ENCODE peak calls at places on chromosome 11, in five cellular contexts. One of them, this sample, is unnamed.

GRCh38 chr11:62132188-62132587 is 8.4 kb downstream of the INCENP start:
- DNase-seq in GM23338: no peak
- DNase-seq in SK-N-SH: peak
- DNase-seq in HCT116: no peak
- DNase-seq in GM23248: peak
- DNase-seq in this sample: peak

GRCh38 chr11:123103326-123103980 is 41.5 kb upstream of the HSPA8 start:
- DNase-seq in GM23338: peak
- DNase-seq in SK-N-SH: peak
- DNase-seq in HCT116: peak
- DNase-seq in GM23248: peak
- DNase-seq in this sample: peak

GRCh38 chr11:20611892-20612291 is 12.5 kb downstream of the SLC6A5 start:
- DNase-seq in GM23338: no peak
- DNase-seq in SK-N-SH: no peak
- DNase-seq in HCT116: no peak
- DNase-seq in GM23248: no peak
- DNase-seq in this sample: no peak

GRCh38 chr11:30935861-30936260 is 349.7 kb upstream of the MPPED2 start:
- DNase-seq in GM23338: no peak
- DNase-seq in SK-N-SH: no peak
- DNase-seq in HCT116: no peak
- DNase-seq in GM23248: peak
- DNase-seq in this sample: no peak

GRCh38 chr11:88886796-88887195 is 179.0 kb downstream of the GRM5 start:
- DNase-seq in GM23338: peak
- DNase-seq in SK-N-SH: peak
- DNase-seq in HCT116: peak
- DNase-seq in GM23248: peak
- DNase-seq in this sample: peak

GRCh38 chr11:40683010-40683409 is 776.4 kb downstream of the LRRC4C start:
- DNase-seq in GM23338: peak
- DNase-seq in SK-N-SH: no peak
- DNase-seq in HCT116: no peak
- DNase-seq in GM23248: no peak
- DNase-seq in this sample: no peak

GRCh38 chr11:69297926-69298777 is 4.2 kb downstream of the MYEOV start:
- DNase-seq in GM23338: no peak
- DNase-seq in SK-N-SH: no peak
- DNase-seq in HCT116: peak
- DNase-seq in GM23248: peak
- DNase-seq in this sample: peak

GRCh38 chr11:133181066-133181465 is 351.2 kb downstream of the OPCML start:
- DNase-seq in GM23338: no peak
- DNase-seq in SK-N-SH: no peak
- DNase-seq in HCT116: no peak
- DNase-seq in GM23248: no peak
- DNase-seq in this sample: no peak

GRCh38 chr11:65403607-65404121 is 17.2 kb downstream of the FRMD8 start:
- DNase-seq in GM23338: no peak
- DNase-seq in SK-N-SH: no peak
- DNase-seq in HCT116: no peak
- DNase-seq in GM23248: no peak
- DNase-seq in this sample: no peak

GRCh38 chr11:108008656-108009496 is at the start of gene CUL5:
- DNase-seq in GM23338: peak
- DNase-seq in SK-N-SH: peak
- DNase-seq in HCT116: peak
- DNase-seq in GM23248: peak
- DNase-seq in this sample: peak

GRCh38 chr11:62402226-62402625 is 16.6 kb upstream of the SCGB1A1 start:
- DNase-seq in GM23338: no peak
- DNase-seq in SK-N-SH: no peak
- DNase-seq in HCT116: no peak
- DNase-seq in GM23248: peak
- DNase-seq in this sample: no peak

GRCh38 chr11:32215157-32215556 is 124.3 kb downstream of the RCN1 start:
- DNase-seq in GM23338: no peak
- DNase-seq in SK-N-SH: no peak
- DNase-seq in HCT116: no peak
- DNase-seq in GM23248: no peak
- DNase-seq in this sample: no peak

GRCh38 chr11:27471588-27472397 is 797 bp downstream of the LGR4 start:
- DNase-seq in GM23338: peak
- DNase-seq in SK-N-SH: peak
- DNase-seq in HCT116: no peak
- DNase-seq in GM23248: peak
- DNase-seq in this sample: peak

GRCh38 chr11:721913-722811 is 16.1 kb downstream of the EPS8L2 start:
- DNase-seq in GM23338: peak
- DNase-seq in SK-N-SH: peak
- DNase-seq in HCT116: no peak
- DNase-seq in GM23248: no peak
- DNase-seq in this sample: no peak

GRCh38 chr11:75301131-75301530 is 50.3 kb downstream of the ARRB1 start:
- DNase-seq in GM23338: no peak
- DNase-seq in SK-N-SH: no peak
- DNase-seq in HCT116: no peak
- DNase-seq in GM23248: no peak
- DNase-seq in this sample: no peak

GRCh38 chr11:833114-833791 is 501 bp downstream of the CD151 start:
- DNase-seq in GM23338: peak
- DNase-seq in SK-N-SH: peak
- DNase-seq in HCT116: no peak
- DNase-seq in GM23248: peak
- DNase-seq in this sample: no peak

GRCh38 chr11:1548221-1549070 is 23.6 kb downstream of the DUSP8 start:
- DNase-seq in GM23338: peak
- DNase-seq in SK-N-SH: peak
- DNase-seq in HCT116: peak
- DNase-seq in GM23248: peak
- DNase-seq in this sample: peak

GRCh38 chr11:68831124-68831523 is 10.6 kb downstream of the CPT1A start:
- DNase-seq in GM23338: no peak
- DNase-seq in SK-N-SH: no peak
- DNase-seq in HCT116: no peak
- DNase-seq in GM23248: no peak
- DNase-seq in this sample: peak

GRCh38 chr11:112789481-112789880 is 171.7 kb upstream of the NCAM1 start:
- DNase-seq in GM23338: no peak
- DNase-seq in SK-N-SH: no peak
- DNase-seq in HCT116: no peak
- DNase-seq in GM23248: no peak
- DNase-seq in this sample: no peak

GRCh38 chr11:2257023-2257700 is 13.2 kb downstream of the ASCL2 start:
- DNase-seq in GM23338: no peak
- DNase-seq in SK-N-SH: no peak
- DNase-seq in HCT116: no peak
- DNase-seq in GM23248: no peak
- DNase-seq in this sample: peak

GRCh38 chr11:8962827-8963226 is 1.4 kb downstream of the TMEM9B start:
- DNase-seq in GM23338: no peak
- DNase-seq in SK-N-SH: no peak
- DNase-seq in HCT116: no peak
- DNase-seq in GM23248: peak
- DNase-seq in this sample: no peak

GRCh38 chr11:128424867-128425285 is 162.5 kb downstream of the ETS1 start:
- DNase-seq in GM23338: no peak
- DNase-seq in SK-N-SH: peak
- DNase-seq in HCT116: no peak
- DNase-seq in GM23248: peak
- DNase-seq in this sample: no peak

GRCh38 chr11:84549221-84549620 is 1077.9 kb downstream of the DLG2 start:
- DNase-seq in GM23338: no peak
- DNase-seq in SK-N-SH: no peak
- DNase-seq in HCT116: no peak
- DNase-seq in GM23248: peak
- DNase-seq in this sample: no peak

GRCh38 chr11:10654211-10655150 is 39.1 kb downstream of the IRAG1 start:
- DNase-seq in GM23338: peak
- DNase-seq in SK-N-SH: peak
- DNase-seq in HCT116: peak
- DNase-seq in GM23248: peak
- DNase-seq in this sample: peak

GRCh38 chr11:129376658-129377341 is 1.2 kb downstream of the BARX2 start:
- DNase-seq in GM23338: no peak
- DNase-seq in SK-N-SH: no peak
- DNase-seq in HCT116: no peak
- DNase-seq in GM23248: no peak
- DNase-seq in this sample: no peak

GRCh38 chr11:123454060-123454651 is 24.1 kb downstream of the GRAMD1B start:
- DNase-seq in GM23338: no peak
- DNase-seq in SK-N-SH: no peak
- DNase-seq in HCT116: peak
- DNase-seq in GM23248: peak
- DNase-seq in this sample: peak

GRCh38 chr11:132844956-132845355 is 687.3 kb downstream of the OPCML start:
- DNase-seq in GM23338: no peak
- DNase-seq in SK-N-SH: no peak
- DNase-seq in HCT116: no peak
- DNase-seq in GM23248: peak
- DNase-seq in this sample: peak

GRCh38 chr11:34644669-34645406 is 23.9 kb downstream of the EHF start:
- DNase-seq in GM23338: no peak
- DNase-seq in SK-N-SH: no peak
- DNase-seq in HCT116: no peak
- DNase-seq in GM23248: peak
- DNase-seq in this sample: no peak

GRCh38 chr11:131157678-131158077 is 212.7 kb upstream of the NTM start:
- DNase-seq in GM23338: no peak
- DNase-seq in SK-N-SH: no peak
- DNase-seq in HCT116: no peak
- DNase-seq in GM23248: no peak
- DNase-seq in this sample: no peak

DNA sequence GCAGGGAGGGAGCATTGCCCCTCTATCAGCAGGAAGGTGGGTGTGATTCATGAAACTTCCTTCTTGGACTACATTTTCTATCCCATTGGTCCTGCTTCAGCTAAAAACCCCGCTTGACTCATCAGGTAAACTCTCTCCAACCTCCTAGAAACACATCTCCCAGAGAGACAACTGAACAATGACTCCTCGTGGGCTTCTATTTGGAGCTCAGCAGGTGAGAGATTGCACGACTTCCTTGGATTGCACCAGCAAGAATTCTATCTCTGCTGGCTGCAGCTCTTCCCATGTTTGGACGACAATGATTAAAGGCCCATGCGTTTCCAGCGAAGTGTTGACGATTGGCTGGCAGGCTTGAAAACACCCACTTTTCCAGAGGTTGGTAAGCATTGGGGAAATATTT is 216.1 kb upstream of the NTM start:
- DNase-seq in GM23338: no peak
- DNase-seq in SK-N-SH: no peak
- DNase-seq in HCT116: no peak
- DNase-seq in GM23248: peak
- DNase-seq in this sample: no peak
- H3K27ac ChIP-seq in GM23338: no peak
- H3K27ac ChIP-seq in SK-N-SH: no peak
- H3K27ac ChIP-seq in HCT116: no peak
- H3K27ac ChIP-seq in GM23248: no peak
- H3K27ac ChIP-seq in this sample: no peak

GRCh38 chr11:126352934-126353801 is 2.3 kb upstream of the ST3GAL4 start:
- DNase-seq in GM23338: peak
- DNase-seq in SK-N-SH: no peak
- DNase-seq in HCT116: no peak
- DNase-seq in GM23248: peak
- DNase-seq in this sample: peak
- TF ChIP-seq EZH2phosphoT487 in GM23338: no peak
- TF ChIP-seq EZH2phosphoT487 in SK-N-SH: no peak
- TF ChIP-seq EZH2phosphoT487 in HCT116: no peak
- TF ChIP-seq EZH2phosphoT487 in GM23248: no peak
- TF ChIP-seq EZH2phosphoT487 in this sample: no peak

DNA sequence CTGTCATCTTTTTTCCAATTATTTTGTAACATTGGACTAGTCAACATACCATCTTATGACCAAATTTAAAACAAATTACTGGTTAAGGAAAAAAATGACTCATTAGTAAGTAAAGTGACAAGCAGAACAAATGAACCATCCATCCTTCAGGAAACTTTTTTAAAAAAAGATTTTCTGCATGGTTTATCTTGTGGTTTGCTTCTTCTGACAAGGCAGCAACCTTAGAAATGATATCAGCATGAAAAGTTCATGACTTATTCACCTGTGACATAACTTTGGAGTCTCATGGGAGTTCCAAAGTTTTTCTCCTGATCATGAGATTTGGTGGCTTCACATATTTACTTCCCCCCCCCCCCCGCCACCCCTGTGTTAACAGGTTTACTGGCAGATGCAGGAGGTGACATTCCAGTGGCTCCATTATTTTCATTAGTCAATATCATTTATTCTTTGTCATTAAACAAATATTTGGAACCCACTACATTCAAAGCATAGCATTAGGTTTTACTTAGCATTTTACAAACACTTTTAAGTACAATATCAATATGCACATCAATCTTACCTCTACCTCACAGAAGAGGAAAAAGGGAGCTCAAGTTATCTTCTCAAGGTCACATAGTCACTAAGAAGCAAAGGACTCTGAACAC is 40.7 kb downstream of the DCUN1D5 start:
- DNase-seq in GM23338: no peak
- DNase-seq in SK-N-SH: no peak
- DNase-seq in HCT116: no peak
- DNase-seq in GM23248: peak
- DNase-seq in this sample: peak
- H3K27ac ChIP-seq in GM23338: no peak
- H3K27ac ChIP-seq in SK-N-SH: no peak
- H3K27ac ChIP-seq in HCT116: no peak
- H3K27ac ChIP-seq in GM23248: no peak
- H3K27ac ChIP-seq in this sample: peak

DNA sequence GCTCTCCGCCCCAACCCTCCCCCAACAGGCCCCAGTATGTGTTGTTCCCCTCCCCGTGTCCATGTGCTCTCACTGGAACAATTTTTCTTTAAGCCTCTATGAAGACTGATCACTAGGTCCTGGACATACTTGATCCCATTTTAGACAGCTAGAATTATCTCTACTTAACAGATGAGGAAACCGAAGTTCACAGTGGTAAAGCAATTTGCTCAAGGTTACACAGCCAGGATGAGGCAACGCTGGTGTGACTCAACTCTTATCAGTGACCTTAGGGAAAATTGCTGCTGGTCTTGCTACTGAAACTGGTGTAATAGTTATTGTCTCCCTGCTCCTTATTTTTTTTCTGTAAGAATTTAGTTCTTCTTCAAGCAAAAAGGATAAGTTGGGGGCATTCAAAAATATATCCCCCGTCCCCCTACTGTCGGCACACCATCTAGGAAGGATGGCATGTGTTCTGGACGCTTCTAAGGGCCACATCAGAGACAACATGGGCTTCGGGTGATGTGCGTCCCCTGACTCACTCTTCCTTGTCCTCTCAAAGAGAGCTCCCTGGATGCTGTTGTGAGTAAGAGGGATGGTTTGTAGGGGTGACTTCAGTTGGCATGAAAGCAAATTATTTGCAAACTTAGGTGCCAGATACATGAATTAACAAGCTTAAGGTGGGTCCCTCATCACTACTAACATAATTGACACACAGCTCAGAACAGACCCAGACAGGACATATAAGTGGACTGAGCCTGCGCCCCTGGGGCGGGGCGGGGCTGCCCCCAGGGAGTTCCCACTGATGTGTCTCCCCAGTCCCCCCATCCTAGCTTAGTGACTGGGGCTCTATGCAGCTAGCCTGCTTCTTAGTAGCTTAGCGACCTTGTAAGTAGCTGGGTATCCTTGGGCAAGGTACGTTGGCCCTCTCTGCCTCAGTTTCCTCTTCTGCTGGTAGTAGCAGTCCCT is 23.6 kb upstream of the ALX4 start:
- DNase-seq in GM23338: no peak
- DNase-seq in SK-N-SH: no peak
- DNase-seq in HCT116: peak
- DNase-seq in GM23248: peak
- DNase-seq in this sample: no peak
- TF ChIP-seq EZH2phosphoT487 in GM23338: no peak
- TF ChIP-seq EZH2phosphoT487 in SK-N-SH: no peak
- TF ChIP-seq EZH2phosphoT487 in HCT116: no peak
- TF ChIP-seq EZH2phosphoT487 in GM23248: no peak
- TF ChIP-seq EZH2phosphoT487 in this sample: no peak

This sample was measured in PC-3.